ENCODE peak calls at places on chromosome 15, in eight cellular contexts. S is T-cell; R is RCC 7860; C is GM10248; I is H9; K is T-helper 2 cell; X is stimulated activated CD4-positive, alpha-beta T cell treated with anti-CD3 and anti-CD28 coated beads, Interleukin-1b, Interleukin-23, amount 100 ng/mL, for 1 hour; P is nucleus accumbens. T is an unnamed sample.

GRCh38 chr15:86021281-86022264 is 58.1 kb upstream of the AGBL1 start:
- DNase-seq in I (no peak), S (no peak), K (no peak), X (no peak), C (no peak), R (no peak), P (no peak), T (no peak)

GRCh38 chr15:41832208-41832607 is 4.3 kb downstream of the JMJD7 start:
- DNase-seq in C (no peak), R (no peak), X (no peak), I (no peak), P (no peak), S (no peak), K (no peak), T (no peak)

GRCh38 chr15:39934415-39935044 is 615 bp downstream of the EIF2AK4 start:
- DNase-seq in P (no peak), X (no peak), I (no peak), C (no peak), K (no peak), R (no peak), S (no peak), T (no peak)

GRCh38 chr15:50066202-50066601 is 52.8 kb downstream of the ATP8B4 start:
- DNase-seq in K (no peak), S (no peak), R (peak; percentile 24), C (no peak), I (no peak), P (no peak), X (no peak), T (peak; percentile 38)

GRCh38 chr15:78242128-78242527 is 7.8 kb upstream of the ACSBG1 start:
- DNase-seq in P (no peak), I (peak; percentile 64), K (no peak), X (no peak), R (no peak), S (no peak), C (no peak), T (peak; percentile 48)

GRCh38 chr15:101250931-101251829 is 668 bp downstream of the CHSY1 start:
- DNase-seq in K (peak; percentile 14), P (no peak), S (peak; percentile 19), I (no peak), R (peak; percentile 10), C (no peak), X (peak; percentile 19), T (peak; percentile 70)

GRCh38 chr15:101459579-101460300 is 29.8 kb downstream of the PCSK6 start:
- DNase-seq in I (no peak), S (no peak), X (no peak), R (no peak), C (no peak), K (no peak), P (no peak), T (no peak)

GRCh38 chr15:99481406-99481805 is 84.4 kb upstream of the MEF2A start:
- DNase-seq in I (no peak), K (no peak), S (no peak), R (no peak), P (no peak), X (no peak), C (no peak), T (no peak)

GRCh38 chr15:67067161-67067853 is 1.9 kb downstream of the SMAD3 start:
- DNase-seq in C (no peak), X (no peak), I (no peak), P (no peak), R (no peak), S (peak; percentile 41), K (no peak), T (peak; percentile 66)

GRCh38 chr15:39188314-39188713 is 392.6 kb upstream of the THBS1 start:
- DNase-seq in X (no peak), R (no peak), S (no peak), I (no peak), K (no peak), P (no peak), C (no peak), T (no peak)

GRCh38 chr15:96170616-96171270 is 159.8 kb upstream of the NR2F2 start:
- DNase-seq in C (no peak), S (no peak), R (no peak), K (no peak), I (no peak), P (no peak), X (no peak), T (peak; percentile 83)

GRCh38 chr15:79954659-79955058 is 16.3 kb downstream of the BCL2A1 start:
- DNase-seq in R (no peak), K (no peak), C (no peak), X (no peak), S (no peak), I (no peak), P (no peak), T (no peak)

GRCh38 chr15:52143862-52144261 is 31.3 kb upstream of the BCL2L10 start:
- DNase-seq in X (no peak), C (no peak), I (no peak), P (no peak), S (no peak), R (peak; percentile 94), K (no peak), T (peak; percentile 94)

GRCh38 chr15:91158415-91159394 is 58.6 kb downstream of the SV2B start:
- DNase-seq in I (no peak), X (no peak), S (no peak), R (no peak), C (no peak), K (no peak), P (no peak), T (no peak)

GRCh38 chr15:99019558-99020540 is 12.3 kb upstream of the PGPEP1L start:
- DNase-seq in S (no peak), X (no peak), R (peak; percentile 50), P (no peak), K (no peak), I (no peak), C (no peak), T (no peak)

GRCh38 chr15:67085237-67085817 is 19.9 kb downstream of the SMAD3 start:
- DNase-seq in P (no peak), K (no peak), S (no peak), R (no peak), X (no peak), C (no peak), I (no peak), T (no peak)

GRCh38 chr15:90691982-90692773 is 25.0 kb upstream of the BLM start:
- DNase-seq in S (no peak), R (no peak), X (no peak), I (no peak), K (no peak), C (peak; percentile 41), P (no peak), T (no peak)

GRCh38 chr15:89196241-89196640 is 25.1 kb downstream of the RLBP1 start:
- DNase-seq in X (no peak), S (no peak), K (no peak), R (no peak), P (no peak), I (no peak), C (no peak), T (no peak)

GRCh38 chr15:78909791-78910228 is 35.0 kb downstream of the CTSH start:
- DNase-seq in C (peak; percentile 51), S (no peak), I (peak; percentile 67), X (no peak), K (no peak), P (no peak), R (peak; percentile 22), T (peak; percentile 76)

GRCh38 chr15:47394410-47394809 is 322.9 kb upstream of the SEMA6D start:
- DNase-seq in C (no peak), R (no peak), P (no peak), K (no peak), S (no peak), I (no peak), X (no peak), T (peak; percentile 38)

GRCh38 chr15:25766421-25766820 is 96.7 kb downstream of the ATP10A start:
- DNase-seq in S (no peak), C (no peak), I (no peak), K (no peak), X (no peak), P (no peak), R (no peak), T (no peak)

GRCh38 chr15:45522179-45522930 is at the start of gene SLC30A4:
- DNase-seq in I (peak; percentile 44), K (peak; percentile 46), R (no peak), X (peak; percentile 22), C (peak; percentile 88), P (peak; percentile 72), S (peak; percentile 66), T (peak; percentile 40)

GRCh38 chr15:92079047-92079446 is 225.5 kb downstream of the SLCO3A1 start:
- DNase-seq in I (no peak), K (no peak), C (no peak), S (peak; percentile 8), X (no peak), P (no peak), R (no peak), T (peak; percentile 77)

GRCh38 chr15:61318276-61318675 is 89.2 kb upstream of the RORA start:
- DNase-seq in S (no peak), C (no peak), X (no peak), R (no peak), P (no peak), K (no peak), I (no peak), T (peak; percentile 1)

GRCh38 chr15:58038426-58039106 is 26.9 kb downstream of the ALDH1A2 start:
- DNase-seq in I (no peak), K (no peak), S (no peak), R (no peak), P (no peak), C (no peak), X (no peak), T (no peak)

GRCh38 chr15:23038741-23039150 is 623 bp downstream of the TUBGCP5 start:
- DNase-seq in K (no peak), C (no peak), S (no peak), I (no peak), R (peak; percentile 57), X (no peak), P (no peak), T (peak; percentile 52)

GRCh38 chr15:70324001-70324974 is 226.6 kb upstream of the TLE3 start:
- DNase-seq in S (no peak), K (no peak), X (no peak), R (no peak), C (no peak), I (no peak), P (no peak), T (peak; percentile 56)

GRCh38 chr15:101027273-101027901 is 108.2 kb downstream of the LRRK1 start:
- DNase-seq in P (no peak), C (no peak), K (no peak), X (no peak), S (no peak), R (no peak), I (peak; percentile 28), T (no peak)

GRCh38 chr15:92449476-92449875 is 55.8 kb downstream of the ST8SIA2 start:
- DNase-seq in R (no peak), I (no peak), X (no peak), C (no peak), P (no peak), K (no peak), S (no peak), T (no peak)

GRCh38 chr15:70768247-70768883 is 5.0 kb upstream of the UACA start:
- DNase-seq in S (no peak), C (peak; percentile 22), R (no peak), K (no peak), I (no peak), X (no peak), P (no peak), T (no peak)

GRCh38 chr15:45147606-45148005 is 17.8 kb downstream of the DUOX1 start:
- DNase-seq in K (no peak), R (no peak), S (no peak), I (no peak), X (no peak), C (no peak), P (no peak), T (no peak)

GRCh38 chr15:52337198-52337853 is 41.7 kb upstream of the MYO5C start:
- DNase-seq in P (no peak), K (no peak), C (no peak), S (no peak), R (peak; percentile 53), I (no peak), X (no peak), T (peak; percentile 57)

GRCh38 chr15:45121706-45122417 is 7.7 kb downstream of the DUOXA2 start:
- DNase-seq in I (no peak), X (no peak), S (no peak), P (no peak), R (peak; percentile 83), K (no peak), C (no peak), T (peak; percentile 51)

GRCh38 chr15:69446947-69447346 is 5.7 kb upstream of the RPLP1 start:
- DNase-seq in S (no peak), I (no peak), X (no peak), P (no peak), K (no peak), R (no peak), C (no peak), T (no peak)

T was measured in mesendoderm.